ENCODE peak calls at places on chromosomes 13 and 19, in eight cellular contexts. One of them, this sample, is unnamed.

GRCh38 chr19:6425732-6426686 is 1.4 kb upstream of the KHSRP start:
- DNase-seq in HT-29: no peak
- DNase-seq in iris pigment epithelial cell: no peak
- DNase-seq in body of pancreas: no peak
- DNase-seq in A549: no peak
- DNase-seq in left ventricle myocardium superior: no peak
- DNase-seq in A172: no peak
- DNase-seq in naive thymus-derived CD4-positive, alpha-beta T cell: no peak
- DNase-seq in this sample: peak

GRCh38 chr13:99033814-99034213 is 56.0 kb upstream of the DOCK9 start:
- DNase-seq in HT-29: peak
- DNase-seq in iris pigment epithelial cell: peak
- DNase-seq in body of pancreas: no peak
- DNase-seq in A549: no peak
- DNase-seq in left ventricle myocardium superior: no peak
- DNase-seq in A172: peak
- DNase-seq in naive thymus-derived CD4-positive, alpha-beta T cell: no peak
- DNase-seq in this sample: no peak

GRCh38 chr19:10862561-10863106 is 8.7 kb upstream of the CARM1 start:
- DNase-seq in HT-29: no peak
- DNase-seq in iris pigment epithelial cell: no peak
- DNase-seq in body of pancreas: no peak
- DNase-seq in A549: no peak
- DNase-seq in left ventricle myocardium superior: no peak
- DNase-seq in A172: no peak
- DNase-seq in naive thymus-derived CD4-positive, alpha-beta T cell: no peak
- DNase-seq in this sample: no peak

GRCh38 chr13:111046590-111047141 is 68.4 kb upstream of the ARHGEF7 start:
- DNase-seq in HT-29: no peak
- DNase-seq in iris pigment epithelial cell: peak
- DNase-seq in body of pancreas: no peak
- DNase-seq in A549: no peak
- DNase-seq in left ventricle myocardium superior: no peak
- DNase-seq in A172: peak
- DNase-seq in naive thymus-derived CD4-positive, alpha-beta T cell: no peak
- DNase-seq in this sample: no peak

GRCh38 chr13:38582133-38582532 is 104.7 kb upstream of the FREM2 start:
- DNase-seq in HT-29: peak
- DNase-seq in iris pigment epithelial cell: peak
- DNase-seq in body of pancreas: peak
- DNase-seq in A549: peak
- DNase-seq in left ventricle myocardium superior: no peak
- DNase-seq in A172: peak
- DNase-seq in naive thymus-derived CD4-positive, alpha-beta T cell: no peak
- DNase-seq in this sample: no peak

GRCh38 chr13:33258437-33259193 is 26.9 kb downstream of the STARD13 start:
- DNase-seq in HT-29: no peak
- DNase-seq in iris pigment epithelial cell: no peak
- DNase-seq in body of pancreas: no peak
- DNase-seq in A549: no peak
- DNase-seq in left ventricle myocardium superior: no peak
- DNase-seq in A172: no peak
- DNase-seq in naive thymus-derived CD4-positive, alpha-beta T cell: no peak
- DNase-seq in this sample: no peak

GRCh38 chr13:109346060-109346459 is 440.3 kb downstream of the IRS2 start:
- DNase-seq in HT-29: no peak
- DNase-seq in iris pigment epithelial cell: no peak
- DNase-seq in body of pancreas: no peak
- DNase-seq in A549: no peak
- DNase-seq in left ventricle myocardium superior: no peak
- DNase-seq in A172: no peak
- DNase-seq in naive thymus-derived CD4-positive, alpha-beta T cell: no peak
- DNase-seq in this sample: no peak

GRCh38 chr19:29084266-29084665 is 128.7 kb downstream of the UQCRFS1 start:
- DNase-seq in HT-29: peak
- DNase-seq in iris pigment epithelial cell: no peak
- DNase-seq in body of pancreas: no peak
- DNase-seq in A549: peak
- DNase-seq in left ventricle myocardium superior: no peak
- DNase-seq in A172: no peak
- DNase-seq in naive thymus-derived CD4-positive, alpha-beta T cell: no peak
- DNase-seq in this sample: no peak

GRCh38 chr19:34808566-34808965 is 35.6 kb upstream of the ZNF599 start:
- DNase-seq in HT-29: no peak
- DNase-seq in iris pigment epithelial cell: peak
- DNase-seq in body of pancreas: no peak
- DNase-seq in A549: no peak
- DNase-seq in left ventricle myocardium superior: no peak
- DNase-seq in A172: peak
- DNase-seq in naive thymus-derived CD4-positive, alpha-beta T cell: no peak
- DNase-seq in this sample: no peak

GRCh38 chr19:40279120-40279551 is 6.0 kb downstream of the AKT2 start:
- DNase-seq in HT-29: no peak
- DNase-seq in iris pigment epithelial cell: peak
- DNase-seq in body of pancreas: peak
- DNase-seq in A549: no peak
- DNase-seq in left ventricle myocardium superior: peak
- DNase-seq in A172: no peak
- DNase-seq in naive thymus-derived CD4-positive, alpha-beta T cell: no peak
- DNase-seq in this sample: no peak

GRCh38 chr13:29111446-29111845 is 291.3 kb downstream of the MTUS2 start:
- DNase-seq in HT-29: no peak
- DNase-seq in iris pigment epithelial cell: peak
- DNase-seq in body of pancreas: no peak
- DNase-seq in A549: no peak
- DNase-seq in left ventricle myocardium superior: no peak
- DNase-seq in A172: no peak
- DNase-seq in naive thymus-derived CD4-positive, alpha-beta T cell: no peak
- DNase-seq in this sample: no peak

GRCh38 chr19:47111081-47111589 is 2.4 kb downstream of the ZC3H4 start:
- DNase-seq in HT-29: peak
- DNase-seq in iris pigment epithelial cell: no peak
- DNase-seq in body of pancreas: no peak
- DNase-seq in A549: no peak
- DNase-seq in left ventricle myocardium superior: peak
- DNase-seq in A172: no peak
- DNase-seq in naive thymus-derived CD4-positive, alpha-beta T cell: peak
- DNase-seq in this sample: no peak

GRCh38 chr13:30115257-30115600 is 192.1 kb downstream of the KATNAL1 start:
- DNase-seq in HT-29: no peak
- DNase-seq in iris pigment epithelial cell: no peak
- DNase-seq in body of pancreas: no peak
- DNase-seq in A549: no peak
- DNase-seq in left ventricle myocardium superior: no peak
- DNase-seq in A172: no peak
- DNase-seq in naive thymus-derived CD4-positive, alpha-beta T cell: no peak
- DNase-seq in this sample: no peak

GRCh38 chr13:109199280-109199679 is 569.9 kb downstream of the MYO16 start:
- DNase-seq in HT-29: no peak
- DNase-seq in iris pigment epithelial cell: no peak
- DNase-seq in body of pancreas: no peak
- DNase-seq in A549: no peak
- DNase-seq in left ventricle myocardium superior: no peak
- DNase-seq in A172: peak
- DNase-seq in naive thymus-derived CD4-positive, alpha-beta T cell: no peak
- DNase-seq in this sample: no peak

GRCh38 chr13:31046711-31047279 is 114.3 kb downstream of the TEX26 start:
- DNase-seq in HT-29: peak
- DNase-seq in iris pigment epithelial cell: peak
- DNase-seq in body of pancreas: no peak
- DNase-seq in A549: no peak
- DNase-seq in left ventricle myocardium superior: peak
- DNase-seq in A172: no peak
- DNase-seq in naive thymus-derived CD4-positive, alpha-beta T cell: no peak
- DNase-seq in this sample: no peak

GRCh38 chr19:18420931-18421330 is 1.7 kb downstream of the SSBP4 start:
- DNase-seq in HT-29: no peak
- DNase-seq in iris pigment epithelial cell: no peak
- DNase-seq in body of pancreas: peak
- DNase-seq in A549: no peak
- DNase-seq in left ventricle myocardium superior: no peak
- DNase-seq in A172: no peak
- DNase-seq in naive thymus-derived CD4-positive, alpha-beta T cell: no peak
- DNase-seq in this sample: no peak

GRCh38 chr19:34350161-34350561 is 14.8 kb upstream of the GPI start:
- DNase-seq in HT-29: no peak
- DNase-seq in iris pigment epithelial cell: no peak
- DNase-seq in body of pancreas: no peak
- DNase-seq in A549: no peak
- DNase-seq in left ventricle myocardium superior: no peak
- DNase-seq in A172: no peak
- DNase-seq in naive thymus-derived CD4-positive, alpha-beta T cell: peak
- DNase-seq in this sample: no peak

GRCh38 chr19:45729774-45730388 is 815 bp downstream of the FBXO46 start:
- DNase-seq in HT-29: peak
- DNase-seq in iris pigment epithelial cell: no peak
- DNase-seq in body of pancreas: no peak
- DNase-seq in A549: no peak
- DNase-seq in left ventricle myocardium superior: no peak
- DNase-seq in A172: no peak
- DNase-seq in naive thymus-derived CD4-positive, alpha-beta T cell: no peak
- DNase-seq in this sample: no peak

This sample was measured in HCT116.